ENCODE peak calls at places on chromosomes 12 and 14, in five cellular contexts. T is esophagus squamous epithelium; X is SHP77 treated with DMSO at 0.1 percent for 48 hours; O is stimulated activated CD4-positive, alpha-beta T cell treated with anti-CD3 and anti-CD28 coated beads, Interleukin-2, amount 100 ng/mL, for 48 hours; Z is OCI-LY7. W is an unnamed sample.

GRCh38 chr14:37864861-37865718 is 269.7 kb downstream of the TTC6 start:
- DNase-seq in Z (no peak), X (peak), O (no peak), T (no peak), W (no peak)

GRCh38 chr12:96402061-96402460 is 1.8 kb upstream of the CDK17 start:
- DNase-seq in T (no peak), Z (peak), X (no peak), O (no peak), W (no peak)

GRCh38 chr12:83945871-83946270 is 966.7 kb downstream of the SLC6A15 start:
- DNase-seq in Z (no peak), X (no peak), T (no peak), O (no peak), W (no peak)

GRCh38 chr14:78327426-78328210 is 157.4 kb downstream of the NRXN3 start:
- DNase-seq in T (no peak), X (no peak), O (no peak), Z (no peak), W (no peak)

GRCh38 chr12:123083661-123084571 is 67.0 kb downstream of the PITPNM2 start:
- DNase-seq in T (no peak), Z (peak), X (no peak), O (no peak), W (no peak)

GRCh38 chr14:91897121-91897701 is 29.9 kb upstream of the TC2N start:
- DNase-seq in X (no peak), Z (no peak), O (no peak), T (no peak), W (no peak)

GRCh38 chr12:118850244-118850825 is 131.0 kb upstream of the SRRM4 start:
- DNase-seq in X (no peak), O (peak), T (no peak), Z (peak), W (peak)

GRCh38 chr12:6780573-6780972 is 8.3 kb downstream of the LAG3 start:
- DNase-seq in X (no peak), O (no peak), T (no peak), Z (no peak), W (no peak)

GRCh38 chr14:104436047-104436531 is 143.5 kb upstream of the C14orf180 start:
- DNase-seq in X (peak), T (no peak), O (no peak), Z (no peak), W (no peak)

GRCh38 chr12:128259556-128260070 is 7.4 kb upstream of the TMEM132C start:
- DNase-seq in T (no peak), X (peak), Z (peak), O (no peak), W (no peak)

GRCh38 chr12:70590549-70591226 is 46.5 kb downstream of the PTPRB start:
- DNase-seq in X (no peak), Z (no peak), T (no peak), O (no peak), W (no peak)

GRCh38 chr14:68970096-68970612 is 8.9 kb downstream of the ACTN1 start:
- DNase-seq in Z (no peak), X (no peak), O (no peak), T (no peak), W (no peak)